ENCODE peak calls at places on chromosomes 12 and 14, in seven cellular contexts. N is neuronal stem cell, M is H9, K is GM12878, P is MM.1S, X is mammary epithelial cell, Y is Karpas-422. W is an unnamed sample.

GRCh38 chr12:27474344-27474743 is 27.8 kb downstream of the SMCO2 start:
- DNase-seq in N (no peak), M (no peak), K (no peak), P (no peak), X (peak), Y (peak), W (peak)

GRCh38 chr12:131142891-131143637 is 189.4 kb downstream of the ADGRD1 start:
- DNase-seq in N (no peak), M (peak), K (no peak), P (no peak), X (no peak), Y (no peak), W (no peak)

GRCh38 chr12:116915326-116915725 is 4.6 kb downstream of the FBXW8 start:
- DNase-seq in N (no peak), M (no peak), K (no peak), P (no peak), X (no peak), Y (no peak), W (no peak)

GRCh38 chr12:123398177-123398916 is 14.4 kb downstream of the KMT5A start:
- DNase-seq in N (no peak), M (no peak), K (no peak), P (no peak), X (no peak), Y (no peak), W (peak)

GRCh38 chr14:96038558-96038919 is 623 bp upstream of the C14orf132 start:
- DNase-seq in N (no peak), M (no peak), K (no peak), P (no peak), X (peak), Y (peak), W (no peak)

GRCh38 chr12:85603556-85603955 is 232.7 kb downstream of the RASSF9 start:
- DNase-seq in N (no peak), M (no peak), K (no peak), P (no peak), X (no peak), Y (no peak), W (no peak)

GRCh38 chr14:79544671-79545070 is 666.6 kb downstream of the DIO2 start:
- DNase-seq in N (no peak), M (no peak), K (no peak), P (no peak), X (no peak), Y (no peak), W (no peak)

GRCh38 chr12:50055831-50056628 is 1.4 kb upstream of the ASIC1 start:
- DNase-seq in N (no peak), M (peak), K (no peak), P (peak), X (peak), Y (peak), W (peak)

GRCh38 chr14:61388173-61388975 is 67.0 kb downstream of the PRKCH start:
- DNase-seq in N (no peak), M (no peak), K (peak), P (no peak), X (peak), Y (peak), W (peak)

GRCh38 chr12:117172168-117172567 is 18.1 kb downstream of the FBXO21 start:
- DNase-seq in N (no peak), M (no peak), K (no peak), P (no peak), X (no peak), Y (no peak), W (no peak)

GRCh38 chr14:64364907-64365306 is 23.2 kb upstream of the MTHFD1 start:
- DNase-seq in N (no peak), M (no peak), K (no peak), P (no peak), X (peak), Y (no peak), W (peak)

GRCh38 chr12:96208346-96208745 is 14.2 kb downstream of the ELK3 start:
- DNase-seq in N (no peak), M (no peak), K (no peak), P (no peak), X (peak), Y (no peak), W (peak)

GRCh38 chr12:62781136-62781880 is 153.6 kb downstream of the PPM1H start:
- DNase-seq in N (no peak), M (no peak), K (no peak), P (no peak), X (no peak), Y (no peak), W (no peak)

GRCh38 chr14:103451401-103451800 is 66.2 kb downstream of the MARK3 start:
- DNase-seq in N (no peak), M (no peak), K (no peak), P (no peak), X (no peak), Y (no peak), W (no peak)

GRCh38 chr12:94710933-94711332 is 60.6 kb upstream of the TMCC3 start:
- DNase-seq in N (no peak), M (peak), K (no peak), P (peak), X (peak), Y (peak), W (no peak)

DNA sequence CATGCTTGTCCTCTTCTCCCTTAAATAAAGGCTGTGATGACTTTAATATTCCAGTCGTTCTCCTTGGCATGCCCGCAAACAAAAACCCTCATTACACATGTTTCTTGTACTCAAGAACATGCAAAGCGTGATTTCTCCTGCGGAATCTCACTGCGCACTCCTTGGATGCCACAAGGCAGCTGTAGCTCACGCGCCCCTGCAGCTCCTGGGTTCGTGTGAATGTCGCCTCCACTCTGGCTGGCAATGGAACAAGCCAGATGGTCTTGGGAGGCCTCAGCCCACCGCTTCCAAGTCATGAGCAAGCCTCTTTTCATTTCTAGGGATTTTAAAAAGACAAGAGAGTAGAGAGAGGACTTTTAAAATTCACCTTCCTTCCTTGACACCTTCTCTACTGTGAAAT is 403.8 kb downstream of the PCNX1 start:
- DNase-seq in N (no peak), M (no peak), K (no peak), P (no peak), X (no peak), Y (no peak), W (no peak)
- H2AFZ ChIP-seq in N (no peak), M (no peak), K (no peak), P (no peak), X (no peak), Y (no peak), W (no peak)

GRCh38 chr12:21945002-21945401 is 3.8 kb upstream of the ABCC9 start:
- DNase-seq in N (no peak), M (no peak), K (no peak), P (no peak), X (no peak), Y (no peak), W (no peak)

GRCh38 chr12:21941522-21942376 is 523 bp upstream of the ABCC9 start:
- DNase-seq in N (peak), M (peak), K (no peak), P (no peak), X (no peak), Y (no peak), W (peak)

GRCh38 chr12:21940972-21941521 is at the start of gene ABCC9:
- DNase-seq in N (peak), M (peak), K (no peak), P (no peak), X (no peak), Y (no peak), W (peak)

GRCh38 chr12:21940549-21940948 is 677 bp downstream of the ABCC9 start:
- DNase-seq in N (no peak), M (no peak), K (no peak), P (no peak), X (no peak), Y (no peak), W (no peak)

DNA sequence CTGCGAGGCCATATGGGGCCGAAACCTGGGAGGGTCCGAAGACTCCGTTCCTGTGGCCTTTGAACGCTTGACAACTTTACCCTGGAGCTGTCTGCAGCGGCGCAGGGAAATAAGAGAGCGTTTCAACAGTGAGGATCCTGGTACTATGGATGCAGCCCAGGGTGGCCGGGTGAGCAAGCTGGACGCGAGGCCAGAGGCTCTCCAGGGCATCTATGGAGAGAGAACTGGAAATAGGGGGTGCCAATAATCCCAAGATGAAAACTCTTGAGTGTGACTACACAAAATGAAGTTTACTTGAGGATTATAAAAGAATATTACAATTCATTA is 1.1 kb upstream of the ABCC9 start:
- DNase-seq in N (no peak), M (no peak), K (no peak), P (no peak), X (no peak), Y (no peak), W (peak)
- H2AFZ ChIP-seq in N (no peak), M (no peak), K (no peak), P (no peak), X (no peak), Y (no peak), W (peak)

GRCh38 chr14:68527329-68527851 is 265.5 kb downstream of the ZFP36L1 start:
- DNase-seq in N (no peak), M (no peak), K (no peak), P (no peak), X (no peak), Y (no peak), W (no peak)
- H2AFZ ChIP-seq in N (peak), M (no peak), K (no peak), P (no peak), X (peak), Y (no peak), W (peak)

DNA sequence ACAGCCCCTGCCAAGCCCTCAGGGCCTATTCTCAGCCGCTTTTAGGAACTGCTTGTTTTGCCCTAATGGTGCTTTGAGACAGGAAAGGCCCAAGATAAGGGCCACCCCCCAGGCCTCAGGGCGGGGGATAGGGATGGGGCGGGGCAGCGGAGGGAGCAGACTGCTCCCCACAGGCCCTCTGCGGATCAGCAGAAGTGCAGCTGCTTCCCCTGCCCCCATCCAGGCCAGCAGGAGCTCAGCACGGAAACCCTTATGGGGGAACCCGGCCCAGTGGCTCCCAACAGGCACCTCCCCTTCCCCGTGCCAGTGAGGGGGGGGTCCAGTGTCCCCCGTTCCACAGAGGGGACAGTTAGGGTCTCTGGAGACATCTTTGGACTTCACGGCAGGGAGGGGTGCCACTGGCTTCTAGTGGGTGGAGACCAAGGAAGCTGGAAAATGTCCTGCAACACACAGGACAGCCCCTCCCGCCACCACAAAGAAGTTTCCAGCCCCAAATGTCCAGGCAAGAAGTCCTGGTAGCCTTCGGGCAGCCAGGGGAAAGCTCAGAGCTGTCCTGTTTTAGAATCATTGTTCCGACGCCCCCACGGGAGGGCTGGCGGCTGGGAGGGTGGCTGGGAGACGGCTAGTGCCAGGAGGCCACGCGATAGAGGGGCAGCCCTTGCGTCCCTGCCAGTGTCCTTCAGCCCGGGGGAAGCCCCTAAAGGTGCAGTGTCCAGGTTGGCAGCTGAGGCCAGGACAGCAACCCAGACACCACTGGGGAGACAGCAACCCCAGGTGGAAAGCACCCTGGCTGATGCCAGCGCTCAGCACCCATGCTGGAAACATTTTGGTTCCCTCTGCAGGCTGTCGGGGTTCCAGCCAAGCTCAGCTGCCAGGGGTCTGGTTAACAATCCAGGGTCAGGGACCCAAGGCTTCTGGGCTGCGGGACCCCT is 10.4 kb upstream of the GPR132 start:
- DNase-seq in N (no peak), M (peak), K (no peak), P (peak), X (no peak), Y (no peak), W (peak)
- H2AFZ ChIP-seq in N (peak), M (no peak), K (peak), P (no peak), X (peak), Y (no peak), W (no peak)

GRCh38 chr12:115375188-115375991 is 691.4 kb upstream of the TBX3 start:
- DNase-seq in N (no peak), M (no peak), K (peak), P (peak), X (peak), Y (no peak), W (no peak)

GRCh38 chr12:115374480-115375187 is 690.7 kb upstream of the TBX3 start:
- DNase-seq in N (no peak), M (no peak), K (peak), P (no peak), X (peak), Y (no peak), W (no peak)

GRCh38 chr12:115370204-115370603 is 686.2 kb upstream of the TBX3 start:
- DNase-seq in N (no peak), M (no peak), K (no peak), P (no peak), X (no peak), Y (no peak), W (no peak)

GRCh38 chr12:115371711-115372110 is 687.7 kb upstream of the TBX3 start:
- DNase-seq in N (no peak), M (no peak), K (no peak), P (no peak), X (no peak), Y (no peak), W (no peak)

GRCh38 chr12:115370650-115371049 is 686.7 kb upstream of the TBX3 start:
- DNase-seq in N (no peak), M (no peak), K (no peak), P (no peak), X (no peak), Y (no peak), W (no peak)
- H2AFZ ChIP-seq in N (no peak), M (no peak), K (no peak), P (no peak), X (no peak), Y (no peak), W (no peak)

DNA sequence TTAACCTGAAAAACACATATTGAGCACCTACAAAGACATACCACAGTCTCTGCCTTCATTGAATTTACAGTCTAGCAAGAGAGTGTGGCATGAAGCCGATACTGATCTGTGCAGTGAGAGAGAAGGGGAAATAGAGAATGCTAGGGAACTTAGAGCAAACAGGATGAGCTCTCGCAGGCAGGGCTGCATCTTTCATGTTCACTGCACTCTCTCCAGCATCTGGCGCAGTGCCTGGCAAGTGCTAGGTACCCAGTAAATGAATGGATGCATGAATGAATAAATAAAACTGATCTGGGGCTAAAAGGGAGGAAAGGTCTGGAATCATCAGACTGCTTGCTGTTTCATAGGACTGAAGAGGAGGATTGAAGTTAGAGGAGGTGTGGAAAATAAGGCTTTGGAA is 256.5 kb upstream of the NPAS3 start:
- DNase-seq in N (no peak), M (no peak), K (no peak), P (no peak), X (no peak), Y (no peak), W (no peak)
- H2AFZ ChIP-seq in N (peak), M (no peak), K (no peak), P (no peak), X (peak), Y (no peak), W (peak)

GRCh38 chr14:70821916-70822705 is 12.8 kb upstream of the MAP3K9 start:
- DNase-seq in N (peak), M (peak), K (no peak), P (peak), X (peak), Y (peak), W (peak)

GRCh38 chr14:70816525-70816924 is 7.2 kb upstream of the MAP3K9 start:
- DNase-seq in N (peak), M (peak), K (no peak), P (no peak), X (no peak), Y (no peak), W (no peak)

GRCh38 chr14:70822706-70823185 is 13.4 kb upstream of the MAP3K9 start:
- DNase-seq in N (peak), M (peak), K (no peak), P (peak), X (no peak), Y (no peak), W (peak)

GRCh38 chr14:70823281-70823680 is 14.0 kb upstream of the MAP3K9 start:
- DNase-seq in N (no peak), M (no peak), K (no peak), P (no peak), X (no peak), Y (no peak), W (no peak)

DNA sequence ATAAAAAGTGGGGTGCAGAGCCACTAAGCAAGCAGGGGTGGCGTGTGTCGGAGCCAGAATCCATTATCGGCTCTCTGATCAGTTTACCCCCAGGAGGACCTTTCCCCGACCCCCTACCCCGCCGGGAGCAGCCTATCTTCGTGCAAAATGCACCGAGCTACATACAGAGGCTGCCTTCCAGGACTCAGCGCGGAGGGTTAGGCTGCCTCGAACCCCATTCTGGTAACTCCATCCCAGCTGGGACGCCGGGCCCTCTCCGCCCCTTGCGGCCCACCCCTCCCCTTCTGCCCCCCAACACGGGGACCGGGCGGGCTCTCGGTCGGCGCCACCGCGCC is 12.2 kb upstream of the MAP3K9 start:
- DNase-seq in N (no peak), M (no peak), K (no peak), P (no peak), X (no peak), Y (no peak), W (no peak)
- H2AFZ ChIP-seq in N (peak), M (no peak), K (peak), P (peak), X (peak), Y (peak), W (peak)

W was measured in osteoblast.